ENCODE peak calls at places on chromosomes 16 and 17, in five cellular contexts. One of them, this sample, is unnamed.

GRCh38 chr17:78182504-78182903 is 4.3 kb downstream of the TK1 start:
- DNase-seq in A673: no peak
- DNase-seq in heart left ventricle: peak
- DNase-seq in ascending aorta: no peak
- DNase-seq in LNCaP clone FGC: no peak
- DNase-seq in this sample: no peak

GRCh38 chr16:80515374-80515773 is 25.4 kb upstream of the DYNLRB2 start:
- DNase-seq in heart left ventricle: no peak
- DNase-seq in ascending aorta: no peak
- DNase-seq in A673: no peak
- DNase-seq in LNCaP clone FGC: no peak
- DNase-seq in this sample: no peak

GRCh38 chr17:82419471-82419995 is 1.1 kb upstream of the OGFOD3 start:
- DNase-seq in ascending aorta: no peak
- DNase-seq in heart left ventricle: no peak
- DNase-seq in LNCaP clone FGC: no peak
- DNase-seq in A673: no peak
- DNase-seq in this sample: no peak

GRCh38 chr17:55567240-55568216 is 56.3 kb upstream of the SMIM36 start:
- DNase-seq in A673: no peak
- DNase-seq in heart left ventricle: no peak
- DNase-seq in ascending aorta: no peak
- DNase-seq in LNCaP clone FGC: no peak
- DNase-seq in this sample: no peak

GRCh38 chr16:69131749-69132423 is 502 bp downstream of the CHTF8 start:
- DNase-seq in A673: peak
- DNase-seq in ascending aorta: peak
- DNase-seq in heart left ventricle: peak
- DNase-seq in LNCaP clone FGC: no peak
- DNase-seq in this sample: peak

GRCh38 chr16:88350922-88351321 is 31.8 kb upstream of the ZNF469 start:
- DNase-seq in ascending aorta: no peak
- DNase-seq in A673: no peak
- DNase-seq in heart left ventricle: peak
- DNase-seq in LNCaP clone FGC: no peak
- DNase-seq in this sample: no peak

GRCh38 chr16:20136446-20136968 is 62.8 kb upstream of the GPR139 start:
- DNase-seq in ascending aorta: no peak
- DNase-seq in LNCaP clone FGC: no peak
- DNase-seq in A673: no peak
- DNase-seq in heart left ventricle: no peak
- DNase-seq in this sample: no peak

GRCh38 chr16:68257906-68258800 is 6.2 kb upstream of the SLC7A6 start:
- DNase-seq in heart left ventricle: no peak
- DNase-seq in A673: no peak
- DNase-seq in ascending aorta: peak
- DNase-seq in LNCaP clone FGC: no peak
- DNase-seq in this sample: no peak

GRCh38 chr16:72876221-72876620 is 171.7 kb downstream of the ZFHX3 start:
- DNase-seq in ascending aorta: peak
- DNase-seq in heart left ventricle: peak
- DNase-seq in LNCaP clone FGC: no peak
- DNase-seq in A673: no peak
- DNase-seq in this sample: no peak

GRCh38 chr16:68658258-68658973 is 13.3 kb downstream of the CDH3 start:
- DNase-seq in LNCaP clone FGC: peak
- DNase-seq in A673: peak
- DNase-seq in heart left ventricle: no peak
- DNase-seq in ascending aorta: no peak
- DNase-seq in this sample: no peak

GRCh38 chr16:71311553-71312158 is 22.5 kb upstream of the CMTR2 start:
- DNase-seq in ascending aorta: no peak
- DNase-seq in LNCaP clone FGC: no peak
- DNase-seq in heart left ventricle: no peak
- DNase-seq in A673: peak
- DNase-seq in this sample: no peak

GRCh38 chr16:51124896-51125295 is 26.2 kb downstream of the SALL1 start:
- DNase-seq in A673: no peak
- DNase-seq in LNCaP clone FGC: no peak
- DNase-seq in ascending aorta: no peak
- DNase-seq in heart left ventricle: no peak
- DNase-seq in this sample: no peak

GRCh38 chr16:51121850-51122249 is 29.2 kb downstream of the SALL1 start:
- DNase-seq in A673: no peak
- DNase-seq in ascending aorta: no peak
- DNase-seq in LNCaP clone FGC: no peak
- DNase-seq in heart left ventricle: no peak
- DNase-seq in this sample: no peak

GRCh38 chr16:51129105-51129504 is 22.0 kb downstream of the SALL1 start:
- DNase-seq in ascending aorta: no peak
- DNase-seq in heart left ventricle: no peak
- DNase-seq in A673: peak
- DNase-seq in LNCaP clone FGC: no peak
- DNase-seq in this sample: no peak

GRCh38 chr16:51121009-51121347 is 30.1 kb downstream of the SALL1 start:
- DNase-seq in A673: no peak
- DNase-seq in LNCaP clone FGC: no peak
- DNase-seq in heart left ventricle: no peak
- DNase-seq in ascending aorta: no peak
- DNase-seq in this sample: no peak

GRCh38 chr16:51125992-51126391 is 25.1 kb downstream of the SALL1 start:
- DNase-seq in ascending aorta: no peak
- DNase-seq in A673: no peak
- DNase-seq in heart left ventricle: no peak
- DNase-seq in LNCaP clone FGC: no peak
- DNase-seq in this sample: no peak
- TF ChIP-seq CTCF in ascending aorta: no peak
- TF ChIP-seq CTCF in A673: no peak
- TF ChIP-seq CTCF in heart left ventricle: no peak
- TF ChIP-seq CTCF in LNCaP clone FGC: no peak
- TF ChIP-seq CTCF in this sample: no peak

GRCh38 chr17:79777166-79777843 is 643 bp upstream of the CBX2 start:
- DNase-seq in A673: peak
- DNase-seq in ascending aorta: no peak
- DNase-seq in LNCaP clone FGC: no peak
- DNase-seq in heart left ventricle: peak
- DNase-seq in this sample: no peak
- TF ChIP-seq CTCF in A673: peak
- TF ChIP-seq CTCF in ascending aorta: no peak
- TF ChIP-seq CTCF in LNCaP clone FGC: peak
- TF ChIP-seq CTCF in heart left ventricle: peak
- TF ChIP-seq CTCF in this sample: no peak

GRCh38 chr17:18145811-18146210 is 37.3 kb downstream of the MYO15A start:
- DNase-seq in A673: no peak
- DNase-seq in heart left ventricle: no peak
- DNase-seq in LNCaP clone FGC: no peak
- DNase-seq in ascending aorta: no peak
- DNase-seq in this sample: no peak

GRCh38 chr17:18144261-18144660 is 35.7 kb downstream of the MYO15A start:
- DNase-seq in heart left ventricle: no peak
- DNase-seq in ascending aorta: no peak
- DNase-seq in A673: no peak
- DNase-seq in LNCaP clone FGC: no peak
- DNase-seq in this sample: no peak

GRCh38 chr17:18142417-18142816 is 33.9 kb downstream of the MYO15A start:
- DNase-seq in heart left ventricle: no peak
- DNase-seq in A673: no peak
- DNase-seq in LNCaP clone FGC: no peak
- DNase-seq in ascending aorta: no peak
- DNase-seq in this sample: no peak

GRCh38 chr17:18141210-18141803 is 32.8 kb downstream of the MYO15A start:
- DNase-seq in ascending aorta: no peak
- DNase-seq in heart left ventricle: no peak
- DNase-seq in LNCaP clone FGC: peak
- DNase-seq in A673: peak
- DNase-seq in this sample: no peak

DNA sequence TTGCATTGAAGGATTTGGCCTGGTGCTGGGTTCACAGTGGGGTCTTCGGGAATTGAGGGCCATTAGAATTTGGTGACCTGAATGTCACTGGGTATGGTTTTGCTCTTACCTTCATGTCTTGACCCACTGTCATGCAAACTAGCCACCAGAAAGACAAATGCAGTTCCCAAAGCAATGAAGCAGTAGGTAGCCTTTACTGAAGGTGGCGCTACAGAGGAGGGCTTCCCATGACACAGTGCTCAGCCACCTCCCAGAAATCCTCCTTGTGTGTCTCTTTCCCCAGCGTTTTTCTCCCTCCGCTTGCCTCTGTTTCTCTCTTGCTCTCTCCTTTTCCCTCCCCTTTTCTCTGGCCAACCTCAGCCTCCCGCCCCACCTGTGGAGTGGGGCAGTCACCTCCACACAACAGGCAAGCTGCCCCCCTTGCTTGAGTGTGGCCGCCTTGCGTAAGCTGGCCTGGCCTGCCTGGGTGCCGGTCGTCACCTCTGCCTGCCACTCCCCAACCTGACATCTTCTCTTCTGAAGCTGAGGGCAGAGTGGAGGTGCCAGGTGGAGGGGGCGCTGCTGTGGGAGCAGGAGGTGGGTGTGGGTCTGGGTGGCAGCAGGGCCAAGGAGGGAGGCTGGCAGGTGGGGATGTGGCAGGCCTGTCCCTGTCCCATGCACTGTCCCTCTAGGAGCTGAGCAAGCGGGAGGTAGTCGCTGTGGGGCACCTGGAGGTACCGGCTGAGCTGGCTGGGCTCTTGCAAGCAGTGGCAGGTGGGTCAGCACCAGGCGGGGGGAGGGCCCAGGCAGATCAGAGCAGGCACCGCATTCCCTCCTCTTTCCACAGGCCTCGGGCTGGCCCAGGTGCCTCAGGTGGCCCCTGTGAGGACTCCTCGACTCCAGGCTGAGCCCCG is 34.7 kb downstream of the MYO15A start:
- DNase-seq in A673: peak
- DNase-seq in LNCaP clone FGC: no peak
- DNase-seq in ascending aorta: no peak
- DNase-seq in heart left ventricle: no peak
- DNase-seq in this sample: no peak
- TF ChIP-seq CTCF in A673: peak
- TF ChIP-seq CTCF in LNCaP clone FGC: no peak
- TF ChIP-seq CTCF in ascending aorta: no peak
- TF ChIP-seq CTCF in heart left ventricle: peak
- TF ChIP-seq CTCF in this sample: no peak

DNA sequence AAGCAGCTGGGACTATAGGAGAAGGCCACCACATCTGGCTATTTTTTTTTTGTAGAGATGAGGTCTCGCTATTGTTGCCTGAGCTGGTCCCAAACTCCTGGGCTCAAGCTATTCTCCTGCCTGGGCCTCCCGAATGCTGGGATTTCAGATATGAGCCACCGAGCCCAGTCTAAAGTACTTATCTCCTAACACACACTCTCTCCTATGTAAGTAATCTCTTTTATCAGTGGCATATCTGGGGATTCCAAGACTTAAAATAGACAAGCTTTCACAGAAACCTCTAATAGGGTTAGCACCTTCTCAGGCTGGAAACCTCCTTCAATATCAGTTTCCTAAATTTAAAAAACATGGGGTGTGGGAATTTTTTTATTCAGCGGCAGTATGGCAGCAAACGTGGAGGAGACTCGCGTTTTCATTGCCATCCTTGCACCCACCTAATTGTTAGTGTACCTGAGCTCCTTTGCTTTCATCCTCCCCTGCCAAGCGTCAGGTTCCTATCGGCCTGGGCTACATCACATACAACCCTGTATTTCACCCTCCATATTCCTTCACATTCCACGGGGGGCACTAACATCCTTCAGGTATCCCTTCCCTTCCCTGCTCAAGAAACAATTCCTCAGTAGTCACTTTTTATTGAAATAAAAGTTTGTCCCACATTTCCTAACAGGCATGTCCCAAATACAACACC is 1.1 kb downstream of the EZH1 start:
- DNase-seq in heart left ventricle: no peak
- DNase-seq in ascending aorta: no peak
- DNase-seq in LNCaP clone FGC: no peak
- DNase-seq in A673: peak
- DNase-seq in this sample: no peak
- TF ChIP-seq CTCF in heart left ventricle: no peak
- TF ChIP-seq CTCF in ascending aorta: no peak
- TF ChIP-seq CTCF in LNCaP clone FGC: no peak
- TF ChIP-seq CTCF in A673: peak
- TF ChIP-seq CTCF in this sample: no peak

DNA sequence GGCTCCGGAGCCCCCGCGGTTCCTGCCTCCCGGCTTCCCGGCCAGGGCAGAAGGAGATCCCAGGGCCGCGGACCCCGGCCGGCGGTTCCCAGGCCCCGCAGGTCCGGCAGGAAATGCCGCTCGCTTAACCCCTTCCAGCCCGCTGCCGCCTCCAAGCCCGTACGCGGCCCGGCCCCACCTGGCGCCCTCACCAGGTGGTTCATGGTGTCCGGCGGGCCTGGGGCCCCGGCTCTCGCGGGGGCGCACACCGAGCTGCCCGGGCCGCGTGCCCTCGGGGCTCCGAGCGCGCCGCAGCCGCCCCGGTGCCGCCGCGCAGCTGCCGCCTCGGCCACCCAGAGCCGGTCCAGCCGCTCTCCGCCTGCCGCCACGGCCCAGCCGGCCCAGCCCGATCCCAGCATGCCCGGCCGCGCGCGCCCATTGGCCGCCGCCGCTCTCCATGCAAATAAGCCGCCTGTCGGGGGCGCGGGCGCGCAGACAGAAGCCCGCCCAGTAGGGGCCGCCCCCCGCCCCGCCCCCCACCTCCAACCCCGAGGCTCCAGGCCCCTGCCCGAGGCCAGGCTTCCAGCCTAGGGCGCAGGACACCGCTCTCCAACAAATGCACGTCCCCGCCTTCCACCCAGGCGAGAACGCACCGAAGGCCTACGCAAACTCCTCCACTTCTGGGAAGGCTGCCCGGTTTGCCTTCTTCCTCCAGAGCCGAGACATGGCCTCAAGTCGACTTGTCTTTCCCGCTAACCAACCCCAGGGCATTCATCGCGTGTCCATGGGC is at the start of gene BCAR1:
- DNase-seq in ascending aorta: peak
- DNase-seq in heart left ventricle: peak
- DNase-seq in LNCaP clone FGC: peak
- DNase-seq in A673: peak
- DNase-seq in this sample: no peak
- TF ChIP-seq CTCF in ascending aorta: no peak
- TF ChIP-seq CTCF in heart left ventricle: peak
- TF ChIP-seq CTCF in LNCaP clone FGC: peak
- TF ChIP-seq CTCF in A673: no peak
- TF ChIP-seq CTCF in this sample: no peak

GRCh38 chr16:57519796-57520360 is 16.5 kb downstream of the CCDC102A start:
- DNase-seq in heart left ventricle: peak
- DNase-seq in ascending aorta: peak
- DNase-seq in A673: peak
- DNase-seq in LNCaP clone FGC: no peak
- DNase-seq in this sample: peak
- TF ChIP-seq CTCF in heart left ventricle: peak
- TF ChIP-seq CTCF in ascending aorta: peak
- TF ChIP-seq CTCF in A673: peak
- TF ChIP-seq CTCF in LNCaP clone FGC: peak
- TF ChIP-seq CTCF in this sample: no peak